ENCODE peak calls at places on chromosomes 7 and 10, in five cellular contexts. B, J, E, H and F are unnamed samples.

GRCh38 chr10:112624546-112625048 is 177.6 kb downstream of the VTI1A start:
- DNase-seq in B (no peak), J (no peak), E (peak), H (no peak), F (no peak)

GRCh38 chr7:33107136-33108066 is 1.8 kb downstream of the RP9 start:
- DNase-seq in B (peak), J (no peak), E (peak), H (peak), F (no peak)

GRCh38 chr10:89829887-89830269 is 128.5 kb downstream of the KIF20B start:
- DNase-seq in B (no peak), J (no peak), E (peak), H (no peak), F (no peak)

GRCh38 chr7:16512097-16512496 is 14.5 kb upstream of the LRRC72 start:
- DNase-seq in B (no peak), J (no peak), E (no peak), H (no peak), F (no peak)

GRCh38 chr7:141480953-141481352 is 70.3 kb upstream of the AGK start:
- DNase-seq in B (no peak), J (no peak), E (no peak), H (peak), F (no peak)

GRCh38 chr7:116653646-116654045 is 18.4 kb upstream of the MET start:
- DNase-seq in B (no peak), J (no peak), E (no peak), H (no peak), F (no peak)

GRCh38 chr10:36670616-36671402 is 454.6 kb upstream of the ANKRD30A start:
- DNase-seq in B (no peak), J (no peak), E (no peak), H (no peak), F (no peak)

GRCh38 chr7:103487419-103487818 is 41.4 kb upstream of the SLC26A5 start:
- DNase-seq in B (no peak), J (no peak), E (no peak), H (no peak), F (no peak)

GRCh38 chr7:130278892-130279690 is 12.4 kb downstream of the CPA2 start:
- DNase-seq in B (no peak), J (no peak), E (no peak), H (no peak), F (no peak)

GRCh38 chr7:12550956-12551355 is 19.6 kb upstream of the SCIN start:
- DNase-seq in B (no peak), J (no peak), E (no peak), H (no peak), F (no peak)

GRCh38 chr10:21172774-21173432 is 275.8 kb upstream of the NEBL start:
- DNase-seq in B (no peak), J (no peak), E (no peak), H (no peak), F (no peak)

GRCh38 chr7:16741676-16742075 is 11.9 kb upstream of the TSPAN13 start:
- DNase-seq in B (no peak), J (no peak), E (no peak), H (no peak), F (no peak)

GRCh38 chr7:131327049-131327625 is 539 bp upstream of the MKLN1 start:
- DNase-seq in B (peak), J (peak), E (peak), H (peak), F (peak)

GRCh38 chr7:110283056-110283455 is 807.9 kb upstream of the LRRN3 start:
- DNase-seq in B (no peak), J (no peak), E (no peak), H (no peak), F (no peak)

GRCh38 chr10:43061764-43062163 is 15.1 kb upstream of the RET start:
- DNase-seq in B (no peak), J (no peak), E (no peak), H (no peak), F (no peak)

GRCh38 chr10:32851301-32851700 is 106.7 kb downstream of the ITGB1 start:
- DNase-seq in B (no peak), J (no peak), E (no peak), H (no peak), F (no peak)

GRCh38 chr10:86942441-86943315 is 14.7 kb downstream of the MMRN2 start:
- DNase-seq in B (no peak), J (peak), E (no peak), H (no peak), F (no peak)

GRCh38 chr10:28089467-28089866 is 90.6 kb upstream of the ODAD2 start:
- DNase-seq in B (no peak), J (no peak), E (no peak), H (no peak), F (no peak)

GRCh38 chr10:70232155-70232858 is 922 bp downstream of the PPA1 start:
- DNase-seq in B (peak), J (no peak), E (peak), H (no peak), F (no peak)

GRCh38 chr7:122638459-122638858 is 60.5 kb downstream of the RNF133 start:
- DNase-seq in B (no peak), J (no peak), E (no peak), H (no peak), F (no peak)

GRCh38 chr10:119308089-119308488 is 100.7 kb downstream of the GRK5 start:
- DNase-seq in B (no peak), J (no peak), E (no peak), H (no peak), F (no peak)
- H3K4me3 ChIP-seq in B (no peak), J (no peak), E (no peak), H (no peak), F (no peak)

GRCh38 chr10:80453715-80454525 is at the start of gene TSPAN14:
- DNase-seq in B (peak), J (peak), E (peak), H (peak), F (no peak)

GRCh38 chr10:80452069-80452468 is 2.0 kb upstream of the TSPAN14 start:
- DNase-seq in B (no peak), J (no peak), E (no peak), H (no peak), F (no peak)

GRCh38 chr10:80454526-80455460 is 683 bp downstream of the TSPAN14 start:
- DNase-seq in B (peak), J (peak), E (peak), H (peak), F (no peak)

GRCh38 chr10:80452688-80453391 is 1.3 kb upstream of the TSPAN14 start:
- DNase-seq in B (no peak), J (no peak), E (no peak), H (no peak), F (no peak)

GRCh38 chr10:80453392-80453714 is 757 bp upstream of the TSPAN14 start:
- DNase-seq in B (no peak), J (no peak), E (no peak), H (no peak), F (no peak)
- H3K4me3 ChIP-seq in B (peak), J (peak), E (no peak), H (peak), F (peak)

GRCh38 chr7:94395141-94396041 is 696 bp downstream of the COL1A2 start:
- DNase-seq in B (peak), J (no peak), E (peak), H (peak), F (no peak)

GRCh38 chr7:94396606-94397005 is 1.9 kb downstream of the COL1A2 start:
- DNase-seq in B (no peak), J (no peak), E (no peak), H (no peak), F (no peak)

GRCh38 chr7:94397721-94398120 is 3.0 kb downstream of the COL1A2 start:
- DNase-seq in B (no peak), J (no peak), E (no peak), H (no peak), F (no peak)

GRCh38 chr7:94394399-94395140 is at the start of gene COL1A2:
- DNase-seq in B (peak), J (peak), E (peak), H (no peak), F (peak)

DNA sequence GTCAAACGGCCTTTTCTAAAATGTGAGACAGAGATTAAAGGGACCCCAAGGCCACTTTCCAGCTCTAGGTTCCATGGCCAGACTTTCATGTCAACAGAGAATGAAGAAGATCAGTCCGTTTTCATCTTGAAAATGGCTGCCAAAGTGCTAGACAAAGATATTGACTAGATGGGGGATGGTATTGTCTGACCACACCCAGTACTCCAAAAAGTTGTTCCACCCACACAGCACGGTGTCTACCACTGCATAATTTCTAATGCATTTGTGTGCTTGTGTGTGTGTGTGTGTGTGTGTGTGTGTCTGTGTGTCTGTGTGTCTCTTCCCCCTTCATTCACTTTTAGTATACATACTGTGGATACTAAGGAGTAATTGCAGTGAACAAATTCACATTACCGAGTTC is 1.3 kb downstream of the COL1A2 start:
- DNase-seq in B (no peak), J (no peak), E (no peak), H (no peak), F (no peak)
- H3K4me3 ChIP-seq in B (no peak), J (peak), E (no peak), H (no peak), F (peak)

DNA sequence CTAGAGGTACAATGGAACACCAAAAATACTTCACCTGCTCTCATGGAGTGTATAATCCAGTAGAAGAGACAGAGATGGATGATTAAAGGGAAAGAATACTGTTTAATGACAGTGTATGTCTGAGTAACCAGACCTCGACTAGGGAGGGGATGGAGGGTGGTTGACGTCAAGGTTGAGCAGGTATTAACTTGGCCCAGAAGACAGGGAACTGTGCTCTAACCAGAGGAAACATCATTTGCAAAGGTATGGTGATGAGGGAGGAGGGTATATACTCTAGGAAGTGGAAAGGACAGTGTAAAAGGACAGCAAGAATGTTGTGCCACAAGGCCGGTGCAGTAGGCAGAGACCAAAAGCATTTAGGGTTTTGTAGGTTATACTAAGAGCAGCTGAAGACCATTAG is 2.9 kb downstream of the MIOS start:
- DNase-seq in B (peak), J (no peak), E (no peak), H (no peak), F (no peak)
- H3K4me3 ChIP-seq in B (peak), J (no peak), E (no peak), H (no peak), F (no peak)